ENCODE peak calls at places on chromosomes 4 and X, in four cellular contexts. One of them, this sample, is unnamed.

GRCh38 chr4:159776915-159777314 is 674.0 kb downstream of the RAPGEF2 start:
- DNase-seq in GM12865: no peak
- DNase-seq in memory B cell: no peak
- DNase-seq in stimulated activated CD8-positive, alpha-beta memory T cell treated with anti-CD3 and anti-CD28 coated beads, Interleukin-15, amount 100 ng/mL, for 1 hour: no peak
- DNase-seq in this sample: no peak

GRCh38 chrX:20838477-20838876 is 535.7 kb upstream of the CNKSR2 start:
- DNase-seq in memory B cell: no peak
- DNase-seq in stimulated activated CD8-positive, alpha-beta memory T cell treated with anti-CD3 and anti-CD28 coated beads, Interleukin-15, amount 100 ng/mL, for 1 hour: no peak
- DNase-seq in GM12865: no peak
- DNase-seq in this sample: no peak

GRCh38 chr4:119025440-119025839 is 110.2 kb upstream of the MYOZ2 start:
- DNase-seq in memory B cell: no peak
- DNase-seq in stimulated activated CD8-positive, alpha-beta memory T cell treated with anti-CD3 and anti-CD28 coated beads, Interleukin-15, amount 100 ng/mL, for 1 hour: no peak
- DNase-seq in GM12865: no peak
- DNase-seq in this sample: no peak

GRCh38 chr4:110518889-110519490 is 43.0 kb downstream of the ENPEP start:
- DNase-seq in stimulated activated CD8-positive, alpha-beta memory T cell treated with anti-CD3 and anti-CD28 coated beads, Interleukin-15, amount 100 ng/mL, for 1 hour: no peak
- DNase-seq in memory B cell: peak
- DNase-seq in GM12865: peak
- DNase-seq in this sample: no peak

GRCh38 chr4:153159728-153160221 is 44.5 kb upstream of the TRIM2 start:
- DNase-seq in memory B cell: no peak
- DNase-seq in GM12865: no peak
- DNase-seq in stimulated activated CD8-positive, alpha-beta memory T cell treated with anti-CD3 and anti-CD28 coated beads, Interleukin-15, amount 100 ng/mL, for 1 hour: no peak
- DNase-seq in this sample: no peak

GRCh38 chr4:177057191-177057590 is 252.5 kb upstream of the NEIL3 start:
- DNase-seq in stimulated activated CD8-positive, alpha-beta memory T cell treated with anti-CD3 and anti-CD28 coated beads, Interleukin-15, amount 100 ng/mL, for 1 hour: no peak
- DNase-seq in memory B cell: no peak
- DNase-seq in GM12865: no peak
- DNase-seq in this sample: no peak

GRCh38 chr4:68167706-68168105 is 38.0 kb upstream of the TMPRSS11F start:
- DNase-seq in stimulated activated CD8-positive, alpha-beta memory T cell treated with anti-CD3 and anti-CD28 coated beads, Interleukin-15, amount 100 ng/mL, for 1 hour: no peak
- DNase-seq in GM12865: no peak
- DNase-seq in memory B cell: no peak
- DNase-seq in this sample: no peak

GRCh38 chr4:108030332-108030731 is 40.6 kb downstream of the HADH start:
- DNase-seq in memory B cell: no peak
- DNase-seq in GM12865: peak
- DNase-seq in stimulated activated CD8-positive, alpha-beta memory T cell treated with anti-CD3 and anti-CD28 coated beads, Interleukin-15, amount 100 ng/mL, for 1 hour: peak
- DNase-seq in this sample: peak

GRCh38 chr4:77385124-77385969 is 220.3 kb upstream of the CXCL13 start:
- DNase-seq in memory B cell: peak
- DNase-seq in stimulated activated CD8-positive, alpha-beta memory T cell treated with anti-CD3 and anti-CD28 coated beads, Interleukin-15, amount 100 ng/mL, for 1 hour: peak
- DNase-seq in GM12865: peak
- DNase-seq in this sample: no peak

This sample was measured in SW 1271.